ENCODE peak calls at places on chromosomes 3 and 15, in seven cellular contexts. One of them, this sample, is unnamed. For H3K4me1, the result is how much of the 10 kb centered on the place peaks cover.

GRCh38 chr3:107412376-107412775 is 35.1 kb downstream of the CCDC54 start:
- DNase-seq in GM12878: no peak
- DNase-seq in cardiac muscle cell: no peak
- DNase-seq in mammary epithelial cell: peak
- DNase-seq in hepatocyte: no peak
- DNase-seq in breast epithelium: no peak
- DNase-seq in prostate gland: no peak
- DNase-seq in this sample: no peak

GRCh38 chr3:195885036-195885871 is 23.1 kb downstream of the TNK2 start:
- DNase-seq in GM12878: no peak
- DNase-seq in cardiac muscle cell: peak
- DNase-seq in mammary epithelial cell: no peak
- DNase-seq in hepatocyte: no peak
- DNase-seq in breast epithelium: no peak
- DNase-seq in prostate gland: no peak
- DNase-seq in this sample: no peak

GRCh38 chr15:42796955-42797779 is 60.2 kb upstream of the CDAN1 start:
- DNase-seq in GM12878: no peak
- DNase-seq in cardiac muscle cell: no peak
- DNase-seq in mammary epithelial cell: no peak
- DNase-seq in hepatocyte: no peak
- DNase-seq in breast epithelium: no peak
- DNase-seq in prostate gland: no peak
- DNase-seq in this sample: no peak

GRCh38 chr15:77012868-77013267 is 17.9 kb downstream of the PSTPIP1 start:
- DNase-seq in GM12878: no peak
- DNase-seq in cardiac muscle cell: no peak
- DNase-seq in mammary epithelial cell: no peak
- DNase-seq in hepatocyte: no peak
- DNase-seq in breast epithelium: no peak
- DNase-seq in prostate gland: no peak
- DNase-seq in this sample: no peak

GRCh38 chr15:43463542-43463941 is 29.4 kb downstream of the TP53BP1 start:
- DNase-seq in GM12878: no peak
- DNase-seq in cardiac muscle cell: no peak
- DNase-seq in mammary epithelial cell: no peak
- DNase-seq in hepatocyte: no peak
- DNase-seq in breast epithelium: no peak
- DNase-seq in prostate gland: no peak
- DNase-seq in this sample: no peak

GRCh38 chr3:160006282-160007163 is 17.9 kb downstream of the IL12A start:
- DNase-seq in GM12878: no peak
- DNase-seq in cardiac muscle cell: peak
- DNase-seq in mammary epithelial cell: peak
- DNase-seq in hepatocyte: peak
- DNase-seq in breast epithelium: peak
- DNase-seq in prostate gland: peak
- DNase-seq in this sample: no peak

GRCh38 chr3:159941043-159941994 is 47.3 kb upstream of the IL12A start:
- DNase-seq in GM12878: no peak
- DNase-seq in cardiac muscle cell: no peak
- DNase-seq in mammary epithelial cell: peak
- DNase-seq in hepatocyte: no peak
- DNase-seq in breast epithelium: no peak
- DNase-seq in prostate gland: no peak
- DNase-seq in this sample: no peak

GRCh38 chr15:29094711-29095110 is 174.9 kb downstream of the NSMCE3 start:
- DNase-seq in GM12878: no peak
- DNase-seq in cardiac muscle cell: no peak
- DNase-seq in mammary epithelial cell: peak
- DNase-seq in hepatocyte: no peak
- DNase-seq in breast epithelium: no peak
- DNase-seq in prostate gland: no peak
- DNase-seq in this sample: no peak

GRCh38 chr3:68893600-68894239 is 38.6 kb downstream of the TAFA4 start:
- DNase-seq in GM12878: no peak
- DNase-seq in cardiac muscle cell: peak
- DNase-seq in mammary epithelial cell: peak
- DNase-seq in hepatocyte: peak
- DNase-seq in breast epithelium: no peak
- DNase-seq in prostate gland: no peak
- DNase-seq in this sample: no peak

GRCh38 chr15:22874256-22874655 is 35.8 kb downstream of the NIPA2 start:
- DNase-seq in GM12878: no peak
- DNase-seq in cardiac muscle cell: no peak
- DNase-seq in mammary epithelial cell: no peak
- DNase-seq in hepatocyte: no peak
- DNase-seq in breast epithelium: no peak
- DNase-seq in prostate gland: no peak
- DNase-seq in this sample: no peak

GRCh38 chr3:62184559-62184958 is 188.8 kb downstream of the FEZF2 start:
- DNase-seq in GM12878: no peak
- DNase-seq in cardiac muscle cell: no peak
- DNase-seq in mammary epithelial cell: no peak
- DNase-seq in hepatocyte: peak
- DNase-seq in breast epithelium: no peak
- DNase-seq in prostate gland: peak
- DNase-seq in this sample: no peak

GRCh38 chr3:111531446-111531845 is 10.6 kb upstream of the CD96 start:
- DNase-seq in GM12878: no peak
- DNase-seq in cardiac muscle cell: no peak
- DNase-seq in mammary epithelial cell: no peak
- DNase-seq in hepatocyte: no peak
- DNase-seq in breast epithelium: no peak
- DNase-seq in prostate gland: no peak
- DNase-seq in this sample: no peak

GRCh38 chr3:188001926-188002325 is 152.0 kb upstream of the LPP start:
- DNase-seq in GM12878: no peak
- DNase-seq in cardiac muscle cell: no peak
- DNase-seq in mammary epithelial cell: no peak
- DNase-seq in hepatocyte: no peak
- DNase-seq in breast epithelium: no peak
- DNase-seq in prostate gland: no peak
- DNase-seq in this sample: no peak
- TF ChIP-seq CTCF in GM12878: no peak
- TF ChIP-seq CTCF in cardiac muscle cell: no peak
- TF ChIP-seq CTCF in mammary epithelial cell: no peak
- TF ChIP-seq CTCF in hepatocyte: no peak
- TF ChIP-seq CTCF in breast epithelium: no peak
- TF ChIP-seq CTCF in prostate gland: no peak
- TF ChIP-seq CTCF in this sample: no peak

GRCh38 chr3:42533161-42533897 is 30.9 kb downstream of the VIPR1 start:
- DNase-seq in GM12878: no peak
- DNase-seq in cardiac muscle cell: no peak
- DNase-seq in mammary epithelial cell: no peak
- DNase-seq in hepatocyte: no peak
- DNase-seq in breast epithelium: peak
- DNase-seq in prostate gland: no peak
- DNase-seq in this sample: no peak

GRCh38 chr3:42530073-42530472 is 27.6 kb downstream of the VIPR1 start:
- DNase-seq in GM12878: no peak
- DNase-seq in cardiac muscle cell: no peak
- DNase-seq in mammary epithelial cell: no peak
- DNase-seq in hepatocyte: no peak
- DNase-seq in breast epithelium: no peak
- DNase-seq in prostate gland: no peak
- DNase-seq in this sample: no peak

GRCh38 chr3:42532229-42532628 is 29.8 kb downstream of the VIPR1 start:
- DNase-seq in GM12878: no peak
- DNase-seq in cardiac muscle cell: no peak
- DNase-seq in mammary epithelial cell: no peak
- DNase-seq in hepatocyte: no peak
- DNase-seq in breast epithelium: no peak
- DNase-seq in prostate gland: no peak
- DNase-seq in this sample: no peak

GRCh38 chr3:42529463-42529862 is 27.0 kb downstream of the VIPR1 start:
- DNase-seq in GM12878: no peak
- DNase-seq in cardiac muscle cell: no peak
- DNase-seq in mammary epithelial cell: no peak
- DNase-seq in hepatocyte: no peak
- DNase-seq in breast epithelium: no peak
- DNase-seq in prostate gland: no peak
- DNase-seq in this sample: no peak

GRCh38 chr3:42531470-42531869 is 29.0 kb downstream of the VIPR1 start:
- DNase-seq in GM12878: no peak
- DNase-seq in cardiac muscle cell: no peak
- DNase-seq in mammary epithelial cell: no peak
- DNase-seq in hepatocyte: no peak
- DNase-seq in breast epithelium: no peak
- DNase-seq in prostate gland: no peak
- DNase-seq in this sample: no peak
- H3K4me1 ChIP-seq in GM12878: under half
- H3K4me1 ChIP-seq in cardiac muscle cell: under half
- H3K4me1 ChIP-seq in mammary epithelial cell: under half
- H3K4me1 ChIP-seq in hepatocyte: under half
- H3K4me1 ChIP-seq in breast epithelium: under half
- H3K4me1 ChIP-seq in prostate gland: under half
- H3K4me1 ChIP-seq in this sample: under half

GRCh38 chr3:80559701-80560100 is 791.9 kb upstream of the ROBO1 start:
- DNase-seq in GM12878: no peak
- DNase-seq in cardiac muscle cell: no peak
- DNase-seq in mammary epithelial cell: no peak
- DNase-seq in hepatocyte: no peak
- DNase-seq in breast epithelium: no peak
- DNase-seq in prostate gland: no peak
- DNase-seq in this sample: no peak
- TF ChIP-seq CTCF in GM12878: peak
- TF ChIP-seq CTCF in cardiac muscle cell: no peak
- TF ChIP-seq CTCF in mammary epithelial cell: peak
- TF ChIP-seq CTCF in hepatocyte: no peak
- TF ChIP-seq CTCF in breast epithelium: no peak
- TF ChIP-seq CTCF in prostate gland: no peak
- TF ChIP-seq CTCF in this sample: no peak

DNA sequence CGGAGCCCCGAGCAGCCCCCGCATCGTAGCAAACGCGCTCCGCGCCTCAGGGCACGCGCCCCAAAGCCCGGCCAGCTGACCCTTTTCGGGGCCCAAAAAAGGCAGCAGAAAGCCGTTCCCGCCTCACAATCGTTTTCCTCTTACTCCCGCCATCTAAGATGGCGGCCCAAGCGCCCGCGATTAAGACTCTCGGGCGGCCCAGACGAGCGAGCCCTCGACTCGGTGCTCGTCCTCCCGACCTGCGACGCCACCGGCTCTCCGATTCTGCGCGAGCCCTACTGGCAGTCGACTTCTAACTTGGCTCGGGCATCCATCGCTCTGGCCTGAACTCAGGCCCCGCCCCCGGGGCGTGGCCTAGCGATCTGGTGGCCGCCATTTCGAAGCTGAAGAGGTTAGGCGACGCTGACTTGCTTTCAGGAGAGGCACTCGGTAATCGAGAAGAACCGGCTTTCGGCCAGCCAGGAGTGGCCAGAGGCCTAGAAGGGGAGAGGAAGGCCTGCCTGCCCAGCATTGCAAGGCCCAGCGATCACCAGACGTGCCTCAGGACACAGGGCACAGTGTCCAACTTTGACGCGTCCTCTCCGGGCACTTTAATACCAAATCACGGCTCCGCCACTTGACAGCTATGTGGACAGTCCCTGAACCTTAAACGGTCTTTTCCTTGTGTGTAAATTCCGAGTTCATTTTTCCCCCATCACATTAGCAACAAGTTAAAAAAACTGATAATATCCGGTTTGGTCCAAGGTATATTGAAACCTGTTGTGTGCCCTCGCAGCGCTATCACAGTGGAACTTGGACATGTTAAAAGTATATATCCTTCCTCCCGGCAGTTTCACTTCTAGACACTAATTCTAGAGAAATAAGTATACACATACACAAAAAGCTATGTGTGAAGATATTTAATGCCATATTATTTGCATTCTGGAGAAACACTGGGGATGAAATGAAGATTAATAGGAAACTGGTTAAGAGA is at the start of gene RAF1:
- DNase-seq in GM12878: peak
- DNase-seq in cardiac muscle cell: peak
- DNase-seq in mammary epithelial cell: peak
- DNase-seq in hepatocyte: peak
- DNase-seq in breast epithelium: peak
- DNase-seq in prostate gland: peak
- DNase-seq in this sample: peak
- H3K4me1 ChIP-seq in GM12878: under half
- H3K4me1 ChIP-seq in cardiac muscle cell: under half
- H3K4me1 ChIP-seq in mammary epithelial cell: under half
- H3K4me1 ChIP-seq in hepatocyte: under half
- H3K4me1 ChIP-seq in breast epithelium: under half
- H3K4me1 ChIP-seq in prostate gland: under half
- H3K4me1 ChIP-seq in this sample: under half

GRCh38 chr3:13241621-13242363 is 168.6 kb upstream of the IQSEC1 start:
- DNase-seq in GM12878: no peak
- DNase-seq in cardiac muscle cell: no peak
- DNase-seq in mammary epithelial cell: no peak
- DNase-seq in hepatocyte: no peak
- DNase-seq in breast epithelium: no peak
- DNase-seq in prostate gland: no peak
- DNase-seq in this sample: no peak
- TF ChIP-seq CTCF in GM12878: no peak
- TF ChIP-seq CTCF in cardiac muscle cell: no peak
- TF ChIP-seq CTCF in mammary epithelial cell: no peak
- TF ChIP-seq CTCF in hepatocyte: no peak
- TF ChIP-seq CTCF in breast epithelium: no peak
- TF ChIP-seq CTCF in prostate gland: no peak
- TF ChIP-seq CTCF in this sample: no peak

GRCh38 chr15:94238539-94239118 is 7.3 kb downstream of the MCTP2 start:
- DNase-seq in GM12878: no peak
- DNase-seq in cardiac muscle cell: no peak
- DNase-seq in mammary epithelial cell: no peak
- DNase-seq in hepatocyte: no peak
- DNase-seq in breast epithelium: no peak
- DNase-seq in prostate gland: no peak
- DNase-seq in this sample: no peak

GRCh38 chr15:94237903-94238302 is 6.5 kb downstream of the MCTP2 start:
- DNase-seq in GM12878: no peak
- DNase-seq in cardiac muscle cell: no peak
- DNase-seq in mammary epithelial cell: no peak
- DNase-seq in hepatocyte: no peak
- DNase-seq in breast epithelium: no peak
- DNase-seq in prostate gland: no peak
- DNase-seq in this sample: no peak

GRCh38 chr15:94242257-94242656 is 10.9 kb downstream of the MCTP2 start:
- DNase-seq in GM12878: no peak
- DNase-seq in cardiac muscle cell: no peak
- DNase-seq in mammary epithelial cell: no peak
- DNase-seq in hepatocyte: no peak
- DNase-seq in breast epithelium: no peak
- DNase-seq in prostate gland: no peak
- DNase-seq in this sample: no peak

GRCh38 chr15:94239474-94239873 is 8.1 kb downstream of the MCTP2 start:
- DNase-seq in GM12878: no peak
- DNase-seq in cardiac muscle cell: no peak
- DNase-seq in mammary epithelial cell: peak
- DNase-seq in hepatocyte: no peak
- DNase-seq in breast epithelium: no peak
- DNase-seq in prostate gland: peak
- DNase-seq in this sample: no peak

GRCh38 chr15:94240486-94240885 is 9.1 kb downstream of the MCTP2 start:
- DNase-seq in GM12878: no peak
- DNase-seq in cardiac muscle cell: no peak
- DNase-seq in mammary epithelial cell: no peak
- DNase-seq in hepatocyte: no peak
- DNase-seq in breast epithelium: no peak
- DNase-seq in prostate gland: no peak
- DNase-seq in this sample: no peak
- H3K4me1 ChIP-seq in GM12878: under half
- H3K4me1 ChIP-seq in cardiac muscle cell: under half
- H3K4me1 ChIP-seq in mammary epithelial cell: under half
- H3K4me1 ChIP-seq in hepatocyte: under half
- H3K4me1 ChIP-seq in breast epithelium: under half
- H3K4me1 ChIP-seq in prostate gland: under half
- H3K4me1 ChIP-seq in this sample: under half

This sample was measured in thoracic aorta.